ENCODE peak calls at places on chromosomes 16 and 17, in six cellular contexts. B, V, O, U, A and P are unnamed samples. For H3K4me1, the result is how much of the 10 kb centered on the place peaks cover.

GRCh38 chr17:71110326-71110725 is 941.0 kb downstream of the KCNJ2 start:
- DNase-seq in B (no peak), V (no peak), O (no peak), U (no peak), A (no peak), P (no peak)

GRCh38 chr16:11213799-11214198 is 42.2 kb downstream of the SOCS1 start:
- DNase-seq in B (no peak), V (no peak), O (no peak), U (no peak), A (no peak), P (no peak)

GRCh38 chr16:30527635-30528178 is 1.3 kb upstream of the ZNF768 start:
- DNase-seq in B (peak), V (no peak), O (no peak), U (no peak), A (no peak), P (no peak)

GRCh38 chr17:73387746-73388577 is 76.2 kb upstream of the CDC42EP4 start:
- DNase-seq in B (peak), V (no peak), O (peak), U (no peak), A (no peak), P (peak)

GRCh38 chr17:74493381-74493833 is 27.0 kb downstream of the CD300A start:
- DNase-seq in B (peak), V (peak), O (peak), U (peak), A (peak), P (peak)

GRCh38 chr17:3602499-3602898 is 6.7 kb downstream of the TRPV1 start:
- DNase-seq in B (peak), V (no peak), O (no peak), U (no peak), A (no peak), P (no peak)

GRCh38 chr17:10702574-10702973 is 5.2 kb downstream of the ADPRM start:
- DNase-seq in B (no peak), V (no peak), O (no peak), U (no peak), A (no peak), P (no peak)

GRCh38 chr16:73288435-73288834 is 240.5 kb upstream of the ZFHX3 start:
- DNase-seq in B (no peak), V (no peak), O (no peak), U (no peak), A (no peak), P (no peak)

GRCh38 chr16:24198807-24199533 is 57.2 kb upstream of the CACNG3 start:
- DNase-seq in B (no peak), V (no peak), O (no peak), U (no peak), A (no peak), P (no peak)

GRCh38 chr17:73632513-73632912 is 11.7 kb downstream of the SDK2 start:
- DNase-seq in B (no peak), V (no peak), O (no peak), U (no peak), A (no peak), P (no peak)

GRCh38 chr17:46818319-46818928 is at the start of gene WNT3:
- DNase-seq in B (peak), V (peak), O (no peak), U (no peak), A (no peak), P (no peak)

GRCh38 chr16:4700997-4701743 is 7.8 kb downstream of the NUDT16L1 start:
- DNase-seq in B (peak), V (no peak), O (no peak), U (no peak), A (no peak), P (peak)
- H3K4me1 ChIP-seq in B (under half), V (under half), O (under half), U (under half), A (under half), P (under half)

DNA sequence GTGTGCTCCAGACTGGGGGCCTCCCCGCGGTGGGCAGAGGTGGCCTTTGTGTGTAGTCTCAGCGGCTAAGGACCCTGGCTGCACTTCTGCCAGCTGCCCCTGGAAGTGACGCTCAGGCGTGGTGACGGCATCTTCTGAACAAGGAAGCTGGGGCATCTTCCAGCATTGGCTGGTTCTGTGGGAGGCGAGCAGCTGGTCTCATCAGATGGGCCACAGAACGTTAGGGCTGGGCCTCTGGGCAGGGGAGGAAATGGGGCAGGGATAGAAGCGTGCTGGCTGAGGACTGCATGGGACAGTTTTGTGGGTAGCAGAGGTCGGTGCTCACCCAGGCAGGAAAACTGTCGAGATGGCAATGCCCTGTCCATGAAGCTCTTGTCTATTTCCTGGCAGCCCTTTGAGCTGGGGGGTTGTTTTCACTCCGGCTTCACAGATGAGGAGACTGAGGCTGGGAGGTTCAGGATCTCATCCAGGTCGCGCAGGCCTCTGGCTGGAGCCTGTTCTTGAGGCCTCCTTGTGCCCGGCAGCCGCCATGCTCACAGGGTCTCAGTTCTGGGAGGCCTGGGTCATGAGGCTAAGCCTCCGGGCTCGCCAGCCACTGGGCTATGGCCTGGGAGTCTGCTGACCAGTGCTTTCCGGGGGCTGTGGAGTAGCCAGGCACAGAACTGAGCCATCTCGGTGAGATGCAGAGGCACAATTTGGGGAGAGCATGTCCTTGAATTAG is 16.3 kb downstream of the IRF8 start:
- DNase-seq in B (peak), V (no peak), O (peak), U (peak), A (no peak), P (no peak)
- H3K4me3 ChIP-seq in B (no peak), V (no peak), O (no peak), U (no peak), A (no peak), P (no peak)

GRCh38 chr16:15033309-15033707 is 22.6 kb downstream of the NTAN1 start:
- DNase-seq in B (no peak), V (no peak), O (no peak), U (no peak), A (no peak), P (peak)
- H3K27ac ChIP-seq in B (no peak), V (no peak), O (no peak), U (no peak), A (no peak), P (no peak)

GRCh38 chr17:28716740-28717577 is 709 bp downstream of the RAB34 start:
- DNase-seq in B (peak), V (no peak), O (peak), U (no peak), A (no peak), P (peak)
- H3K4me1 ChIP-seq in B (under half), V (under half), O (under half), U (under half), A (under half), P (under half)